ENCODE peak calls at places on chromosomes 7 and 10, in five cellular contexts. V is fibroblast of villous mesenchyme, J is Calu3, X is bronchial epithelial cell, U is mesothelial cell of epicardium. A is an unnamed sample.

GRCh38 chr7:106057962-106058901 is 53.9 kb downstream of the SYPL1 start:
- DNase-seq in J (peak), V (no peak), X (peak), U (no peak), A (peak)

GRCh38 chr10:125209591-125210373 is 49.4 kb upstream of the CTBP2 start:
- DNase-seq in V (peak), J (no peak), U (no peak), X (no peak), A (no peak)

GRCh38 chr7:139931190-139932007 is 102.3 kb downstream of the TBXAS1 start:
- DNase-seq in U (no peak), X (no peak), J (no peak), V (no peak), A (no peak)

GRCh38 chr7:97064020-97064419 is 39.4 kb upstream of the DLX5 start:
- DNase-seq in V (no peak), U (no peak), X (no peak), J (no peak), A (no peak)

GRCh38 chr10:49601857-49602256 is 8.3 kb upstream of the SLC18A3 start:
- DNase-seq in U (peak), J (no peak), V (no peak), X (peak), A (no peak)

GRCh38 chr10:49457686-49458085 is 61.8 kb upstream of the DRGX start:
- DNase-seq in J (no peak), X (no peak), U (no peak), V (peak), A (no peak)

GRCh38 chr10:3909339-3909738 is 124.3 kb upstream of the KLF6 start:
- DNase-seq in U (no peak), X (no peak), V (no peak), J (no peak), A (no peak)

GRCh38 chr7:79968249-79968648 is 166.4 kb upstream of the GNAI1 start:
- DNase-seq in U (no peak), J (no peak), X (no peak), V (no peak), A (no peak)

GRCh38 chr10:36602374-36602773 is 523.0 kb upstream of the ANKRD30A start:
- DNase-seq in J (no peak), U (no peak), V (peak), X (peak), A (no peak)

GRCh38 chr7:68246189-68246633 is 1249.6 kb downstream of the TYW1 start:
- DNase-seq in J (no peak), U (no peak), V (no peak), X (peak), A (no peak)

GRCh38 chr7:125363873-125364272 is 434.2 kb upstream of the POT1 start:
- DNase-seq in X (peak), J (no peak), U (no peak), V (no peak), A (no peak)

GRCh38 chr10:72027498-72027897 is 60.9 kb downstream of the SPOCK2 start:
- DNase-seq in V (peak), X (peak), J (peak), U (no peak), A (no peak)

GRCh38 chr7:100604976-100605911 is 3.1 kb downstream of the PCOLCE start:
- DNase-seq in V (no peak), J (peak), X (peak), U (peak), A (peak)

GRCh38 chr10:21530616-21531015 is 3.4 kb upstream of the MLLT10 start:
- DNase-seq in U (no peak), X (no peak), J (no peak), V (no peak), A (no peak)

GRCh38 chr7:152553671-152554317 is 118.0 kb upstream of the KMT2C start:
- DNase-seq in V (no peak), X (no peak), J (no peak), U (no peak), A (no peak)

GRCh38 chr10:2915412-2915811 is 151.9 kb upstream of the PFKP start:
- DNase-seq in J (no peak), V (no peak), U (no peak), X (no peak), A (no peak)

GRCh38 chr7:148156248-148156647 is 434.3 kb upstream of the C7orf33 start:
- DNase-seq in X (no peak), U (no peak), J (no peak), V (no peak), A (no peak)

GRCh38 chr10:74598891-74599566 is 227.4 kb upstream of the KAT6B start:
- DNase-seq in X (no peak), U (no peak), J (no peak), V (peak), A (no peak)

GRCh38 chr7:105806592-105807266 is 69.7 kb downstream of the ATXN7L1 start:
- DNase-seq in X (peak), J (peak), U (no peak), V (peak), A (peak)

GRCh38 chr10:71475243-71475871 is 78.6 kb downstream of the CDH23 start:
- DNase-seq in V (no peak), U (no peak), J (no peak), X (no peak), A (no peak)

GRCh38 chr7:55964802-55965470 is 551 bp downstream of the NIPSNAP2 start:
- DNase-seq in J (peak), U (peak), X (peak), V (peak), A (peak)

GRCh38 chr10:17025444-17026295 is 103.9 kb downstream of the CUBN start:
- DNase-seq in J (no peak), X (peak), V (peak), U (no peak), A (no peak)

GRCh38 chr7:119175916-119176627 is 951.6 kb downstream of the ANKRD7 start:
- DNase-seq in U (peak), X (peak), V (peak), J (peak), A (no peak)

DNA sequence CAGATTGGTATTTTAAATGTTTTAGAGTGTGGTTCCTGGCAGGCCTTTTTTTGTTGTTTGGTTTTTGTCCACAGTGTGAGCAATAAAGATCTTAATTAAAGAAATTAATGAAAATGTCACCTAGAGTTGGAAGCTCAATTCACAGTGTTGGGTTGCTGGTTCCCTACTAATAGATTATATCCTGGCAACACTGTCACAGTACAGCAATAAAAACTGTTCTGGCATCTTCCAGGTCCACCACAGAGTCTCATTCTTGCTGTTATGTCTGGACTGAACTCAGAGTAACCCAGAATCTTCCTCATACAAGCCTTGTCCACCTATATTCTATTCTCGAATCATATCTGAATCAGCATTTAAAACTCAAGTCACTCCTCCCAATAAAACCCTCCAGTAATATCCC is 212.4 kb upstream of the LRRTM3 start:
- DNase-seq in V (no peak), U (no peak), J (no peak), X (no peak), A (no peak)
- TF ChIP-seq CTCF in V (no peak), U (no peak), J (no peak), X (no peak), A (no peak)

GRCh38 chr10:114537791-114538543 is 120.1 kb downstream of the ABLIM1 start:
- DNase-seq in X (no peak), V (no peak), J (no peak), U (no peak), A (no peak)
- TF ChIP-seq CTCF in X (no peak), V (no peak), J (no peak), U (no peak), A (no peak)

GRCh38 chr7:132425920-132426319 is 150.3 kb downstream of the PLXNA4 start:
- DNase-seq in J (no peak), U (no peak), V (no peak), X (no peak), A (no peak)
- TF ChIP-seq CTCF in J (no peak), U (no peak), V (no peak), X (no peak), A (no peak)

GRCh38 chr10:132536241-132536963 is 1.2 kb upstream of the INPP5A start:
- DNase-seq in V (no peak), X (no peak), U (no peak), J (peak), A (peak)
- TF ChIP-seq CTCF in V (peak), X (no peak), U (no peak), J (no peak), A (no peak)